ENCODE peak calls at places on chromosomes 7 and 10, in five cellular contexts. J, V, Z, Q and N are unnamed samples.

GRCh38 chr10:13776861-13777301 is 190.1 kb downstream of the PRPF18 start:
- DNase-seq in J (no peak), V (peak), Z (peak), Q (peak), N (peak)

GRCh38 chr7:15104411-15105092 is 202.0 kb upstream of the DGKB start:
- DNase-seq in J (no peak), V (no peak), Z (peak), Q (no peak), N (no peak)

GRCh38 chr10:78865931-78866717 is 202.6 kb upstream of the ZMIZ1 start:
- DNase-seq in J (peak), V (no peak), Z (no peak), Q (no peak), N (no peak)

GRCh38 chr10:71933651-71934050 is 30.5 kb upstream of the CHST3 start:
- DNase-seq in J (no peak), V (peak), Z (no peak), Q (peak), N (no peak)

GRCh38 chr10:3090914-3091313 is 23.6 kb downstream of the PFKP start:
- DNase-seq in J (no peak), V (no peak), Z (peak), Q (no peak), N (peak)

GRCh38 chr7:116211006-116211912 is 920 bp downstream of the TES start:
- DNase-seq in J (peak), V (peak), Z (peak), Q (peak), N (peak)

GRCh38 chr10:130215918-130216205 is 79.7 kb downstream of the GLRX3 start:
- DNase-seq in J (peak), V (no peak), Z (no peak), Q (no peak), N (no peak)

GRCh38 chr10:6068422-6068821 is 6.3 kb upstream of the IL2RA start:
- DNase-seq in J (peak), V (peak), Z (no peak), Q (peak), N (no peak)

GRCh38 chr10:3173173-3173878 is 744 bp upstream of the PITRM1 start:
- DNase-seq in J (no peak), V (peak), Z (no peak), Q (no peak), N (no peak)

GRCh38 chr10:70265032-70265689 is 18.6 kb downstream of the NPFFR1 start:
- DNase-seq in J (no peak), V (peak), Z (no peak), Q (peak), N (peak)

GRCh38 chr7:55308186-55308929 is 56.8 kb upstream of the LANCL2 start:
- DNase-seq in J (no peak), V (no peak), Z (peak), Q (no peak), N (no peak)

GRCh38 chr10:77125231-77125630 is 512.4 kb downstream of the KCNMA1 start:
- DNase-seq in J (no peak), V (no peak), Z (no peak), Q (no peak), N (no peak)

GRCh38 chr7:47153076-47153475 is 428.8 kb downstream of the TNS3 start:
- DNase-seq in J (no peak), V (no peak), Z (peak), Q (no peak), N (peak)

DNA sequence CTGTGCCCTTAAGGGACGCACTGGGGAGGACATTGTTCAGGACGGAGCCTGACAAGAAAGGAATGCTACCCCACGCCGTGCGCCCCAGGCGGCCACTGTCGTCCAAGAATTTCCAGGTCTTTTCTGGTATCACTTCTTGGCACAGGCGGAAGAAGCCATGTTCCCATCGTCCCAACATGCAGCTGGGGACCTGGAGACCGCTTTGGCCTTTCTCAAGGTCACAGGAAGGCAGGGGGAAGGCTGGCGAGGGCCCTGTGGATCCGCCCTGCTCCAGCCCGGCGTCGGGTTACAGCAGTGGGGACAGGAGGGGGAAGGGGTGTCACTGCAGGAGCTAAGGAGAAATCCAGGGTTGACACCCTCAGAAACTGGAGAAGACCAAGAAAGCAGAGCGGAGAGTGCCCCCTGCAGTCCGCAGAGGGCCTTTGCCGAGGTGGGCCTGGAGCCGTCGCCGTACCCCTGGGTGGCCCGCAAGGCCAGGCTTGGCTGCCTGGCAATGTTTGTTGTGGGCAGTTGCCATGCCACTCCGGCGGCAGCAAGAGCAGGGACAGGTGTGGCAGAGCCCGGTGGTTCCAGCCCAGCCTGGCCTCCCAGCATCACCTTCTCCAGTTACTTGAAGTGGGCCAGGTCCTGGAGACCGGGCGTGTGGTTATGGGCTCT is 104.1 kb downstream of the LHPP start:
- DNase-seq in J (no peak), V (peak), Z (no peak), Q (peak), N (peak)
- TF ChIP-seq CTCF in J (no peak), V (peak), Z (peak), Q (peak), N (peak)

DNA sequence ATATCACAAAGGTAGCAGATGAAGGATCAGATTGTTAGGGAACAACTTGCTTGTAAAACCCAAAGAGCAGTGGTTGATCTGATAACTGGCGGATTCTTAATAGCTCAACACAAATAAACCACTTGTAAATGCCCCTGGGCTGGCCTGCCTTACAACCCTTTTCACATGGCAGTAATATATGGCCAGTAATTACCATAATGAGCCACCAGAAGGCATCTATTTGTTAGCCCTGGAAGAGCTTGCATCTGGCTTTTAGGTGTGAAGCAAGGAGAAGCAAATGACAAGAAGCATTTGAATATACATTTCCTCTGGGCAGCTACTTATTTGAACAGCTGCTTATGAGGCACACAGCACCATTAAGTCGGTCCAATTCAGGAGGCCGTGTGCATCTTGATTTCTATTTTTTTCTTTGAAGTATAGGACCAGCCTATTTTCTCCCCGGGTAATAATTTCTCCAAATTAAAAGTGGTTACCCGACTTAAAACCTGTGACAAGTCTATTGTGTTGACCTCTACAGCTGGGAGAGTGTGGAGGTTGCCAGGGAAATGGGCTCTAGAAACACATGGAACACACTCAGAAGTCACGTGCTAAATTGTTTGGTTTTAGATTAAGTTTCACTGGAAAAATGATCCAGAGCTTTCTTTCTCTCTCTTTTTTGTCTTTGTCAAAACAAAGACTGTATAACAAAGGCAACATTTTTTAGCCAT is 113.4 kb downstream of the SEM1 start:
- DNase-seq in J (no peak), V (peak), Z (peak), Q (no peak), N (peak)
- TF ChIP-seq CTCF in J (no peak), V (peak), Z (peak), Q (no peak), N (peak)

GRCh38 chr10:31186225-31187010 is 132.6 kb upstream of the ZEB1 start:
- DNase-seq in J (no peak), V (no peak), Z (no peak), Q (no peak), N (no peak)
- TF ChIP-seq CTCF in J (no peak), V (no peak), Z (no peak), Q (no peak), N (no peak)

DNA sequence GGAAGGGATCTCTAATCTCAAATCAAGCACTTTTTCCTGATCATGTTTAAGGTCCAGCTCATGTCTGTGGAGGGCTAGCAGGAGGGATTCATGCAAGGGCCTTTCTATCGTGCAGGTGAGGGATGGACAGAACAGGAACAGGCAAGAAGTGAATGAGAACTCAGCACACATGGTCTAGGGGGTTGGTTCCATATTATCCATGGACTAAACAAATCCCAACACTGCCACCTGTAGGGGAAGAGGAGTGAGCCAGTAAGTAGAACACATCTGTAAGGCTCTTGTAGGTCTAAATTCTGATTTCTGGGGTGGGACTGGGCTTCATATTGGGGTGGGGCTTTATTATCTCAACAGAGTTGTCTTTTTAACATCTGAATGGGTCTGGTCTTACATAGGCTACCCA is 138.0 kb upstream of the TARP start:
- DNase-seq in J (no peak), V (peak), Z (peak), Q (no peak), N (peak)
- TF ChIP-seq CTCF in J (no peak), V (peak), Z (peak), Q (no peak), N (peak)

GRCh38 chr10:47406870-47407648 is 23.0 kb upstream of the ZNF488 start:
- DNase-seq in J (no peak), V (no peak), Z (peak), Q (no peak), N (peak)
- TF ChIP-seq CTCF in J (no peak), V (no peak), Z (no peak), Q (no peak), N (no peak)

DNA sequence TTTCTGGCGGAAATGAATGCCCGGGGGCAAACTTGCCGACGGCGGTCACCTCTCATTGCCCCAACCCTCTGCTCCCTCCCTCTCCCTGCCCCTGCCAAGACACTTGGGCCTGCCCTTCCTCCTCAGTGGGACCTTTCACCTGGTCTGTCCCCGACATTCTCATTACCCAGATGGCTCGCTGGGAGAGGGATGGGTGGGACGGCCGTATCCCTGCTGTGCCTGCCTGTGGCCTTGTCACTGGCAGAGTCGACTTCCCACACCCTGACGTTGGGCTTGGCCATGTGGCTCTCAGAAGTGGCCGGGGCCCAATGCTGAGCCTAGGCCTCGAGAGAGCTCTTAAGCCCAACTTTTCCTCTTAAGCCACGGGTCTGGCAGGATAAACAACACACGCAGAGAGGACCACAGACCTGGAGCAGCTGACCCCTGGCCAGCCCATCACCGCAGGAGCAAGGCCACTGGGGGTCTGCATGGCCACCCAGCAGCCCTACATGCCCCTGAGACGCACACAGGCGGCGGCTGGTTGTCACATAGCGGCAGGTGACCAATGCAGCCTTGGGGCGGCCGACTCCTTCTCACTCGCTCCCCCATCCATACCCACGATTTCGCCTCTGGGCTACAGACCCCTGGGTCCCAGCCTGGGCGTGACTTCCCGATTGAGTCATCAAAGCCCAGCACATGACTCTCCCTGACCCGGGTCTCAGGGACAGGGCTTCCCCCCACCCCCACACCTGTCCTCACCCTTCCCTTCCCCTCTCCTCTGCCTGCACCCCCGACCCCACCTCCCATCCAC is 40.1 kb downstream of the SLC29A4 start:
- DNase-seq in J (no peak), V (no peak), Z (no peak), Q (no peak), N (no peak)
- TF ChIP-seq CTCF in J (no peak), V (no peak), Z (no peak), Q (no peak), N (no peak)

GRCh38 chr7:132298782-132299181 is 277.5 kb downstream of the PLXNA4 start:
- DNase-seq in J (no peak), V (no peak), Z (peak), Q (no peak), N (peak)
- TF ChIP-seq CTCF in J (no peak), V (no peak), Z (no peak), Q (no peak), N (no peak)